ENCODE peak calls at places on chromosome X, in seven cellular contexts. L is H1, Q is K562, E is GM12892, S is GM12878, W is SK-N-SH, R is HepG2. Y is an unnamed sample.

GRCh38 chrX:2897311-2897689 is 31.8 kb downstream of the ARSD start:
- DNase-seq in L (no peak), Q (no peak), E (no peak), S (no peak), W (no peak), R (no peak), Y (no peak)

GRCh38 chrX:131812847-131813825 is 210.0 kb upstream of the STK26 start:
- DNase-seq in L (no peak), Q (peak; percentile 68), E (peak; percentile 42), S (peak; percentile 92), W (peak; percentile 36), R (no peak), Y (no peak)

GRCh38 chrX:35561985-35562384 is 236.2 kb upstream of the MAGEB16 start:
- DNase-seq in L (no peak), Q (no peak), E (no peak), S (no peak), W (no peak), R (no peak), Y (no peak)

GRCh38 chrX:11665144-11666040 is at the start of gene ARHGAP6:
- DNase-seq in L (peak; percentile 55), Q (no peak), E (peak; percentile 22), S (no peak), W (peak; percentile 41), R (no peak), Y (peak; percentile 6)

GRCh38 chrX:10648608-10649007 is 28.2 kb upstream of the MID1 start:
- DNase-seq in L (no peak), Q (no peak), E (no peak), S (no peak), W (peak; percentile 6), R (no peak), Y (no peak)

GRCh38 chrX:118974088-118974907 is at the start of gene LONRF3:
- DNase-seq in L (no peak), Q (peak; percentile 38), E (no peak), S (no peak), W (peak; percentile 39), R (peak; percentile 58), Y (no peak)

GRCh38 chrX:36443007-36443406 is 523.5 kb downstream of the CFAP47 start:
- DNase-seq in L (no peak), Q (no peak), E (no peak), S (no peak), W (no peak), R (no peak), Y (no peak)

GRCh38 chrX:103398321-103398937 is 22.1 kb downstream of the BEX3 start:
- DNase-seq in L (no peak), Q (peak; percentile 32), E (no peak), S (no peak), W (no peak), R (peak; percentile 34), Y (no peak)

GRCh38 chrX:150506486-150506885 is 61.9 kb upstream of the MTM1 start:
- DNase-seq in L (peak; percentile 47), Q (no peak), E (no peak), S (no peak), W (no peak), R (no peak), Y (no peak)

GRCh38 chrX:16207631-16208030 is 40.4 kb downstream of the MAGEB17 start:
- DNase-seq in L (no peak), Q (no peak), E (no peak), S (no peak), W (no peak), R (no peak), Y (no peak)

GRCh38 chrX:12441376-12442128 is 303.3 kb downstream of the FRMPD4 start:
- DNase-seq in L (no peak), Q (no peak), E (no peak), S (no peak), W (no peak), R (no peak), Y (no peak)

GRCh38 chrX:13791559-13791958 is 25.3 kb downstream of the GPM6B start:
- DNase-seq in L (no peak), Q (no peak), E (no peak), S (no peak), W (no peak), R (no peak), Y (no peak)

GRCh38 chrX:148609766-148610698 is 109.6 kb downstream of the AFF2 start:
- DNase-seq in L (no peak), Q (no peak), E (no peak), S (peak; percentile 40), W (no peak), R (no peak), Y (no peak)

GRCh38 chrX:85503258-85504158 is 124.0 kb upstream of the POF1B start:
- DNase-seq in L (no peak), Q (no peak), E (no peak), S (no peak), W (no peak), R (no peak), Y (no peak)

GRCh38 chrX:39614680-39614998 is 483.1 kb downstream of the BCOR start:
- DNase-seq in L (no peak), Q (no peak), E (no peak), S (no peak), W (no peak), R (no peak), Y (no peak)

GRCh38 chrX:40877869-40878268 is 142.5 kb upstream of the MED14 start:
- DNase-seq in L (no peak), Q (no peak), E (no peak), S (no peak), W (peak; percentile 19), R (peak; percentile 8), Y (no peak)

GRCh38 chrX:70124678-70125077 is 8.6 kb upstream of the IGBP1 start:
- DNase-seq in L (no peak), Q (no peak), E (no peak), S (no peak), W (no peak), R (no peak), Y (no peak)

GRCh38 chrX:16882188-16882587 is 12.0 kb upstream of the RBBP7 start:
- DNase-seq in L (no peak), Q (peak; percentile 22), E (no peak), S (no peak), W (peak; percentile 34), R (no peak), Y (no peak)

GRCh38 chrX:154734101-154734781 is 16.6 kb downstream of the GAB3 start:
- DNase-seq in L (no peak), Q (no peak), E (no peak), S (no peak), W (no peak), R (no peak), Y (no peak)

GRCh38 chrX:7190157-7190556 is 42.2 kb upstream of the PUDP start:
- DNase-seq in L (no peak), Q (no peak), E (no peak), S (no peak), W (no peak), R (no peak), Y (no peak)

GRCh38 chrX:155334486-155335316 is at the start of gene CLIC2:
- DNase-seq in L (no peak), Q (peak; percentile 76), E (no peak), S (no peak), W (no peak), R (no peak), Y (no peak)

GRCh38 chrX:39866229-39866628 is 231.5 kb downstream of the BCOR start:
- DNase-seq in L (no peak), Q (no peak), E (no peak), S (no peak), W (no peak), R (no peak), Y (no peak)

GRCh38 chrX:120749141-120749846 is 119.4 kb upstream of the C1GALT1C1 start:
- DNase-seq in L (no peak), Q (no peak), E (no peak), S (no peak), W (no peak), R (no peak), Y (no peak)

GRCh38 chrX:108735087-108735679 is 1.2 kb downstream of the IRS4 start:
- DNase-seq in L (peak; percentile 50), Q (no peak), E (no peak), S (no peak), W (peak; percentile 32), R (no peak), Y (no peak)

GRCh38 chrX:48890934-48891401 is 6.6 kb downstream of the TIMM17B start:
- DNase-seq in L (peak; percentile 52), Q (peak; percentile 32), E (no peak), S (no peak), W (peak; percentile 65), R (no peak), Y (no peak)

GRCh38 chrX:27555514-27555913 is 34.6 kb upstream of the DCAF8L2 start:
- DNase-seq in L (no peak), Q (no peak), E (no peak), S (no peak), W (peak; percentile 11), R (peak; percentile 41), Y (no peak)

GRCh38 chrX:15384304-15384703 is at the start of gene VEGFD:
- DNase-seq in L (no peak), Q (no peak), E (no peak), S (no peak), W (no peak), R (peak; percentile 54), Y (no peak)

GRCh38 chrX:17689971-17690409 is 47.3 kb upstream of the SCML1 start:
- DNase-seq in L (no peak), Q (peak; percentile 22), E (no peak), S (peak; percentile 7), W (peak; percentile 61), R (peak; percentile 35), Y (no peak)

GRCh38 chrX:39903937-39904336 is 193.8 kb downstream of the BCOR start:
- DNase-seq in L (no peak), Q (no peak), E (no peak), S (no peak), W (no peak), R (no peak), Y (no peak)

GRCh38 chrX:6708041-6708440 is 173.1 kb upstream of the VCX3A start:
- DNase-seq in L (no peak), Q (no peak), E (no peak), S (no peak), W (no peak), R (no peak), Y (no peak)

GRCh38 chrX:72609313-72609712 is 36.7 kb upstream of the HDAC8 start:
- DNase-seq in L (no peak), Q (peak; percentile 14), E (no peak), S (no peak), W (no peak), R (peak; percentile 0), Y (no peak)
- TF ChIP-seq POLR2AphosphoS5 in L (no peak), Q (no peak), E (no peak), S (no peak), W (no peak), R (no peak), Y (no peak)

GRCh38 chrX:139126493-139126892 is 404.0 kb upstream of the F9 start:
- DNase-seq in L (peak; percentile 46), Q (peak; percentile 60), E (no peak), S (no peak), W (peak; percentile 2), R (peak; percentile 12), Y (peak; percentile 0)
- TF ChIP-seq TAF1 in L (no peak), Q (no peak), E (no peak), S (no peak), W (no peak), R (no peak), Y (no peak)

GRCh38 chrX:24148535-24149345 is 789 bp upstream of the ZFX start:
- DNase-seq in L (no peak), Q (peak; percentile 38), E (peak; percentile 25), S (no peak), W (peak; percentile 66), R (peak; percentile 23), Y (no peak)
- TF ChIP-seq POLR2AphosphoS5 in L (no peak), Q (no peak), E (no peak), S (no peak), W (peak; percentile 62), R (no peak), Y (no peak)

GRCh38 chrX:65034292-65034640 is 58.0 kb upstream of the ZC4H2 start:
- DNase-seq in L (no peak), Q (no peak), E (no peak), S (no peak), W (peak; percentile 3), R (no peak), Y (peak; percentile 1)
- TF ChIP-seq TAF1 in L (no peak), Q (peak; percentile 20), E (no peak), S (no peak), W (no peak), R (no peak), Y (no peak)

Y was measured in GM12891.